ENCODE peak calls at places on chromosomes 4 and X, in eight cellular contexts. E is stomach, D is thyroid gland, K is IMR-90, M is suprapubic skin, J is transverse colon, S is HCT116, Y is K562. G is an unnamed sample.

GRCh38 chr4:77031544-77031943 is 44.2 kb downstream of the CCNI start:
- DNase-seq in J (no peak), Y (no peak), D (no peak), E (no peak), K (no peak), M (no peak), S (no peak), G (no peak)

GRCh38 chrX:49073641-49074575 is at the start of gene PRAF2:
- DNase-seq in S (peak), D (peak), M (peak), Y (no peak), E (peak), J (peak), K (peak), G (peak)

GRCh38 chrX:96683997-96684338 is 674 bp upstream of the DIAPH2 start:
- DNase-seq in M (no peak), Y (no peak), J (no peak), S (no peak), K (no peak), E (no peak), D (peak), G (no peak)

GRCh38 chr4:94253036-94253435 is 45.4 kb downstream of the SMARCAD1 start:
- DNase-seq in K (peak), D (no peak), J (no peak), E (no peak), M (no peak), S (peak), Y (peak), G (no peak)

GRCh38 chrX:27555514-27555913 is 34.6 kb upstream of the DCAF8L2 start:
- DNase-seq in S (no peak), M (no peak), D (no peak), E (no peak), K (peak), J (no peak), Y (peak), G (no peak)

GRCh38 chr4:31545755-31546154 is 825.6 kb downstream of the PCDH7 start:
- DNase-seq in M (no peak), J (no peak), D (no peak), Y (no peak), E (no peak), K (no peak), S (no peak), G (no peak)

GRCh38 chr4:152106113-152106763 is 345.4 kb upstream of the GATB start:
- DNase-seq in Y (peak), K (peak), S (peak), E (peak), D (peak), M (peak), J (peak), G (peak)

GRCh38 chr4:8274772-8275241 is 5.3 kb downstream of the HTRA3 start:
- DNase-seq in E (peak), K (peak), J (peak), S (no peak), Y (peak), D (peak), M (peak), G (peak)

GRCh38 chr4:124183231-124183630 is 529.3 kb downstream of the ANKRD50 start:
- DNase-seq in Y (no peak), E (no peak), S (no peak), J (no peak), K (no peak), M (no peak), D (no peak), G (no peak)

GRCh38 chr4:163694385-163694784 is 199.9 kb downstream of the TMA16 start:
- DNase-seq in J (no peak), M (no peak), K (peak), D (no peak), S (no peak), Y (no peak), E (no peak), G (no peak)

GRCh38 chrX:153920546-153920945 is 5.5 kb downstream of the ARHGAP4 start:
- DNase-seq in M (no peak), J (no peak), E (no peak), D (no peak), Y (no peak), S (no peak), K (no peak), G (no peak)

GRCh38 chrX:10111364-10112148 is 45.2 kb upstream of the CLCN4 start:
- DNase-seq in M (no peak), S (no peak), E (no peak), J (peak), D (no peak), K (peak), Y (no peak), G (no peak)

GRCh38 chrX:23952984-23953907 is 45.4 kb downstream of the CXorf58 start:
- DNase-seq in K (no peak), Y (peak), S (no peak), E (no peak), M (no peak), D (no peak), J (no peak), G (no peak)

GRCh38 chr4:167897116-167897515 is 195.2 kb upstream of the ANXA10 start:
- DNase-seq in E (no peak), S (peak), M (no peak), J (no peak), Y (no peak), D (no peak), K (peak), G (no peak)

GRCh38 chr4:26330186-26330787 is 9.5 kb downstream of the RBPJ start:
- DNase-seq in J (no peak), M (no peak), Y (peak), K (peak), S (peak), D (no peak), E (no peak), G (no peak)

GRCh38 chr4:165810726-165811125 is 62.3 kb upstream of the TLL1 start:
- DNase-seq in M (no peak), Y (no peak), D (no peak), J (no peak), K (no peak), E (no peak), S (no peak), G (no peak)

GRCh38 chrX:23434356-23434884 is 99.8 kb downstream of the PTCHD1 start:
- DNase-seq in M (peak), D (peak), E (peak), K (peak), J (peak), Y (no peak), S (no peak), G (peak)

GRCh38 chr4:72496119-72496518 is 72.9 kb downstream of the ADAMTS3 start:
- DNase-seq in M (no peak), Y (no peak), S (no peak), K (no peak), E (no peak), J (no peak), D (no peak), G (no peak)

GRCh38 chr4:79823148-79823763 is 249.8 kb downstream of the ANTXR2 start:
- DNase-seq in Y (no peak), S (no peak), J (peak), M (no peak), D (no peak), K (peak), E (no peak), G (no peak)

GRCh38 chr4:174912919-174913543 is 5.1 kb upstream of the ADAM29 start:
- DNase-seq in J (no peak), M (no peak), D (no peak), E (no peak), K (no peak), Y (no peak), S (no peak), G (no peak)

GRCh38 chr4:47668810-47669408 is 169.0 kb downstream of the CORIN start:
- DNase-seq in J (no peak), S (peak), D (no peak), K (peak), Y (peak), M (no peak), E (no peak), G (no peak)

GRCh38 chr4:16238304-16238703 is 12.0 kb upstream of the TAPT1 start:
- DNase-seq in Y (no peak), J (no peak), D (no peak), M (no peak), S (no peak), K (no peak), E (no peak), G (no peak)

GRCh38 chr4:140117946-140118345 is 36.0 kb downstream of the MAML3 start:
- DNase-seq in Y (no peak), D (no peak), E (no peak), S (no peak), J (no peak), M (no peak), K (no peak), G (no peak)

GRCh38 chr4:52248836-52249235 is 197.7 kb downstream of the SPATA18 start:
- DNase-seq in K (no peak), J (no peak), E (no peak), D (no peak), Y (no peak), S (no peak), M (no peak), G (no peak)

GRCh38 chr4:41796545-41797210 is 48.2 kb upstream of the PHOX2B start:
- DNase-seq in Y (no peak), S (no peak), D (no peak), K (no peak), E (no peak), M (no peak), J (no peak), G (no peak)

GRCh38 chr4:36043901-36044300 is 200.4 kb downstream of the ARAP2 start:
- DNase-seq in J (no peak), M (no peak), D (no peak), K (no peak), E (no peak), S (no peak), Y (no peak), G (no peak)

GRCh38 chr4:145863191-145863590 is 75.4 kb downstream of the ZNF827 start:
- DNase-seq in E (no peak), M (no peak), Y (no peak), S (no peak), D (no peak), J (no peak), K (no peak), G (no peak)

GRCh38 chrX:139766545-139766983 is 58.6 kb upstream of the MCF2 start:
- DNase-seq in D (no peak), K (no peak), M (no peak), E (no peak), J (no peak), Y (no peak), S (no peak), G (no peak)

GRCh38 chrX:130896816-130897508 is 6.0 kb downstream of the ENOX2 start:
- DNase-seq in M (no peak), E (no peak), Y (no peak), D (no peak), J (no peak), S (no peak), K (peak), G (no peak)

GRCh38 chr4:82017680-82018079 is 356.1 kb downstream of the HNRNPD start:
- DNase-seq in E (no peak), J (no peak), D (no peak), S (no peak), M (no peak), Y (peak), K (peak), G (no peak)

GRCh38 chr4:1363540-1363939 is 16.5 kb downstream of the UVSSA start:
- DNase-seq in S (no peak), M (no peak), D (no peak), J (no peak), E (no peak), Y (no peak), K (no peak), G (no peak)

GRCh38 chr4:140344621-140345020 is 28.8 kb upstream of the SCOC start:
- DNase-seq in K (no peak), J (no peak), E (no peak), M (no peak), S (no peak), Y (no peak), D (no peak), G (no peak)

GRCh38 chr4:107988763-107989035 is 990 bp upstream of the HADH start:
- DNase-seq in E (peak), S (no peak), Y (peak), J (peak), D (no peak), K (no peak), M (no peak), G (no peak)

GRCh38 chrX:39626749-39627148 is 471.0 kb downstream of the BCOR start:
- DNase-seq in K (no peak), J (no peak), D (no peak), E (no peak), Y (no peak), M (no peak), S (no peak), G (no peak)

GRCh38 chr4:85681194-85681803 is 206.3 kb downstream of the ARHGAP24 start:
- DNase-seq in D (no peak), M (peak), K (peak), J (peak), Y (peak), E (no peak), S (no peak), G (no peak)

GRCh38 chr4:150593996-150594395 is 12.0 kb downstream of the MAB21L2 start:
- DNase-seq in J (no peak), K (peak), S (no peak), M (no peak), D (no peak), E (no peak), Y (peak), G (no peak)

GRCh38 chr4:143420227-143420626 is 83.6 kb downstream of the GAB1 start:
- DNase-seq in M (no peak), D (no peak), Y (no peak), S (no peak), J (no peak), K (no peak), E (no peak), G (no peak)

GRCh38 chr4:143421609-143422008 is 84.9 kb downstream of the GAB1 start:
- DNase-seq in E (no peak), M (no peak), S (no peak), J (no peak), D (no peak), Y (no peak), K (no peak), G (no peak)

GRCh38 chr4:143417679-143418403 is 81.2 kb downstream of the GAB1 start:
- DNase-seq in S (no peak), M (no peak), Y (no peak), K (no peak), E (no peak), D (no peak), J (no peak), G (no peak)
- H3K4me3 ChIP-seq in S (no peak), M (no peak), Y (no peak), K (no peak), E (no peak), D (no peak), J (no peak), G (no peak)

GRCh38 chr4:37837446-37837845 is 11.0 kb downstream of the PGM2 start:
- DNase-seq in K (peak), Y (no peak), D (no peak), J (no peak), E (no peak), S (no peak), M (no peak), G (no peak)

GRCh38 chr4:37835806-37836205 is 9.3 kb downstream of the PGM2 start:
- DNase-seq in Y (no peak), M (no peak), J (no peak), S (no peak), D (no peak), E (no peak), K (no peak), G (no peak)

GRCh38 chr4:37836838-37837413 is 10.4 kb downstream of the PGM2 start:
- DNase-seq in K (no peak), E (no peak), J (no peak), Y (no peak), D (no peak), M (no peak), S (no peak), G (no peak)

GRCh38 chr4:37836256-37836655 is 9.8 kb downstream of the PGM2 start:
- DNase-seq in M (no peak), K (no peak), E (no peak), D (no peak), Y (no peak), S (no peak), J (no peak), G (no peak)

GRCh38 chr4:37839426-37839825 is 12.9 kb downstream of the PGM2 start:
- DNase-seq in J (no peak), D (no peak), E (no peak), S (no peak), Y (no peak), M (no peak), K (no peak), G (no peak)
- TF ChIP-seq POLR2A in J (no peak), D (no peak), E (no peak), S (no peak), Y (no peak), M (no peak), K (no peak), G (no peak)

DNA sequence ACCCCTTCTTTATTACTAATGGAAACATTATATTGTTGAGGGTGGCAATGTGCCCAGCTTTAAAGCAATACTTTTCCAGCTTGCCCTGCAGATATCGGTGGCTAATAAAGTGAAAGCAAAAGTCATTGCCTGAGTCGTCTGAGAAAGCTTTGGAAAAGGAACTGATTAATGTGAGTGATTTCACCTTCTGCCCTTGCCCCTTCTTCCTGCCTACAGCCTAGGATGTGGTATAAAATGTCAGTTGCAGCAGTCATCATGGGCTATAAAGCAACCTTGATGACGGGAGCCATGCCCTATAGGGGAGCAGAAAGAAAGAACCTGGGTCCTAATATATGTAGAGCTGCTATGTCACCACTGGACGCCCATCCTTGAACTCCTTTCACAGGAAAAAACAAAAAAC is 132.4 kb upstream of the USP9X start:
- DNase-seq in M (no peak), J (no peak), S (no peak), Y (no peak), K (peak), E (no peak), D (no peak), G (no peak)
- H3K4me3 ChIP-seq in M (peak), J (no peak), S (no peak), Y (no peak), K (peak), E (peak), D (no peak), G (no peak)

GRCh38 chrX:47560831-47561652 is at the start of gene ARAF:
- DNase-seq in M (peak), S (peak), Y (peak), J (peak), D (peak), E (peak), K (peak), G (peak)

GRCh38 chrX:47558436-47558835 is 2.6 kb upstream of the ARAF start:
- DNase-seq in J (no peak), S (no peak), D (no peak), K (no peak), M (no peak), Y (no peak), E (no peak), G (no peak)

GRCh38 chrX:47560179-47560830 is 700 bp upstream of the ARAF start:
- DNase-seq in S (no peak), K (peak), D (no peak), Y (no peak), M (no peak), J (no peak), E (no peak), G (no peak)

GRCh38 chrX:47561653-47562151 is 697 bp downstream of the ARAF start:
- DNase-seq in M (no peak), K (no peak), Y (no peak), E (no peak), S (no peak), D (no peak), J (no peak), G (no peak)

GRCh38 chrX:47556045-47556623 is 4.9 kb upstream of the ARAF start:
- DNase-seq in E (peak), S (no peak), K (peak), M (peak), J (peak), Y (peak), D (peak), G (peak)
- TF ChIP-seq POLR2A in E (no peak), S (no peak), K (no peak), M (peak), J (peak), Y (peak), D (peak), G (no peak)

GRCh38 chr4:169060396-169061081 is 50.5 kb upstream of the CBR4 start:
- DNase-seq in D (no peak), S (no peak), M (no peak), E (no peak), K (no peak), J (no peak), Y (no peak), G (no peak)
- H3K4me3 ChIP-seq in D (no peak), S (no peak), M (peak), E (no peak), K (no peak), J (no peak), Y (no peak), G (no peak)

GRCh38 chrX:43654431-43655150 is 1.5 kb upstream of the MAOA start:
- DNase-seq in E (peak), S (peak), J (peak), K (peak), Y (peak), M (peak), D (peak), G (peak)
- TF ChIP-seq POLR2A in E (no peak), S (no peak), J (peak), K (no peak), Y (no peak), M (peak), D (peak), G (peak)

GRCh38 chr4:186118582-186118981 is 14.1 kb downstream of the FAM149A start:
- DNase-seq in J (no peak), D (no peak), M (no peak), E (no peak), S (no peak), K (no peak), Y (no peak), G (no peak)
- H3K4me3 ChIP-seq in J (no peak), D (no peak), M (no peak), E (no peak), S (no peak), K (no peak), Y (no peak), G (no peak)

GRCh38 chrX:100976211-100976610 is 6.7 kb downstream of the ARL13A start:
- DNase-seq in J (no peak), M (no peak), S (no peak), E (no peak), K (peak), Y (no peak), D (no peak), G (no peak)
- TF ChIP-seq POLR2A in J (no peak), M (no peak), S (no peak), E (no peak), K (no peak), Y (no peak), D (no peak), G (no peak)

G was measured in lower leg skin.